ENCODE peak calls at places on chromosomes 3 and 15, in ten cellular contexts. One of them, this sample, is unnamed.

GRCh38 chr15:28989239-28989830 is 103.6 kb downstream of the APBA2 start:
- DNase-seq in CD4-positive, alpha-beta T cell: no peak
- DNase-seq in endothelial cell: peak
- DNase-seq in SK-N-SH: peak
- DNase-seq in uterus: no peak
- DNase-seq in ovary: no peak
- DNase-seq in hepatocyte: no peak
- DNase-seq in AG09309: no peak
- DNase-seq in transverse colon: no peak
- DNase-seq in AG04450: no peak
- DNase-seq in this sample: no peak

GRCh38 chr3:17162116-17162515 is 277.4 kb downstream of the PLCL2 start:
- DNase-seq in CD4-positive, alpha-beta T cell: no peak
- DNase-seq in endothelial cell: no peak
- DNase-seq in SK-N-SH: no peak
- DNase-seq in uterus: no peak
- DNase-seq in ovary: no peak
- DNase-seq in hepatocyte: no peak
- DNase-seq in AG09309: no peak
- DNase-seq in transverse colon: no peak
- DNase-seq in AG04450: no peak
- DNase-seq in this sample: no peak

GRCh38 chr3:105518806-105519418 is 152.2 kb downstream of the ALCAM start:
- DNase-seq in CD4-positive, alpha-beta T cell: no peak
- DNase-seq in endothelial cell: peak
- DNase-seq in SK-N-SH: peak
- DNase-seq in uterus: no peak
- DNase-seq in ovary: no peak
- DNase-seq in hepatocyte: peak
- DNase-seq in AG09309: peak
- DNase-seq in transverse colon: no peak
- DNase-seq in AG04450: peak
- DNase-seq in this sample: no peak

GRCh38 chr3:135801018-135801417 is 164.5 kb upstream of the PPP2R3A start:
- DNase-seq in CD4-positive, alpha-beta T cell: no peak
- DNase-seq in endothelial cell: no peak
- DNase-seq in SK-N-SH: no peak
- DNase-seq in uterus: no peak
- DNase-seq in ovary: no peak
- DNase-seq in hepatocyte: no peak
- DNase-seq in AG09309: no peak
- DNase-seq in transverse colon: peak
- DNase-seq in AG04450: no peak
- DNase-seq in this sample: no peak

GRCh38 chr3:4814302-4814903 is 164.8 kb upstream of the BHLHE40 start:
- DNase-seq in CD4-positive, alpha-beta T cell: no peak
- DNase-seq in endothelial cell: no peak
- DNase-seq in SK-N-SH: no peak
- DNase-seq in uterus: no peak
- DNase-seq in ovary: no peak
- DNase-seq in hepatocyte: no peak
- DNase-seq in AG09309: no peak
- DNase-seq in transverse colon: no peak
- DNase-seq in AG04450: no peak
- DNase-seq in this sample: no peak

GRCh38 chr3:169146112-169146665 is 517.3 kb downstream of the MECOM start:
- DNase-seq in CD4-positive, alpha-beta T cell: no peak
- DNase-seq in endothelial cell: peak
- DNase-seq in SK-N-SH: no peak
- DNase-seq in uterus: no peak
- DNase-seq in ovary: peak
- DNase-seq in hepatocyte: peak
- DNase-seq in AG09309: no peak
- DNase-seq in transverse colon: peak
- DNase-seq in AG04450: no peak
- DNase-seq in this sample: no peak

GRCh38 chr3:118907909-118908308 is 126.7 kb downstream of the IGSF11 start:
- DNase-seq in CD4-positive, alpha-beta T cell: no peak
- DNase-seq in endothelial cell: no peak
- DNase-seq in SK-N-SH: no peak
- DNase-seq in uterus: no peak
- DNase-seq in ovary: no peak
- DNase-seq in hepatocyte: no peak
- DNase-seq in AG09309: no peak
- DNase-seq in transverse colon: no peak
- DNase-seq in AG04450: no peak
- DNase-seq in this sample: no peak

GRCh38 chr15:33126559-33127290 is 67.8 kb downstream of the FMN1 start:
- DNase-seq in CD4-positive, alpha-beta T cell: peak
- DNase-seq in endothelial cell: peak
- DNase-seq in SK-N-SH: peak
- DNase-seq in uterus: peak
- DNase-seq in ovary: peak
- DNase-seq in hepatocyte: peak
- DNase-seq in AG09309: peak
- DNase-seq in transverse colon: peak
- DNase-seq in AG04450: peak
- DNase-seq in this sample: peak

GRCh38 chr15:40097968-40098476 is 10.7 kb downstream of the BMF start:
- DNase-seq in CD4-positive, alpha-beta T cell: no peak
- DNase-seq in endothelial cell: no peak
- DNase-seq in SK-N-SH: no peak
- DNase-seq in uterus: peak
- DNase-seq in ovary: no peak
- DNase-seq in hepatocyte: no peak
- DNase-seq in AG09309: no peak
- DNase-seq in transverse colon: peak
- DNase-seq in AG04450: no peak
- DNase-seq in this sample: no peak

GRCh38 chr3:64467255-64467944 is 220.4 kb downstream of the ADAMTS9 start:
- DNase-seq in CD4-positive, alpha-beta T cell: no peak
- DNase-seq in endothelial cell: no peak
- DNase-seq in SK-N-SH: no peak
- DNase-seq in uterus: no peak
- DNase-seq in ovary: no peak
- DNase-seq in hepatocyte: no peak
- DNase-seq in AG09309: no peak
- DNase-seq in transverse colon: no peak
- DNase-seq in AG04450: no peak
- DNase-seq in this sample: no peak

GRCh38 chr15:92693922-92694331 is 38.4 kb upstream of the FAM174B start:
- DNase-seq in CD4-positive, alpha-beta T cell: no peak
- DNase-seq in endothelial cell: peak
- DNase-seq in SK-N-SH: peak
- DNase-seq in uterus: no peak
- DNase-seq in ovary: no peak
- DNase-seq in hepatocyte: peak
- DNase-seq in AG09309: no peak
- DNase-seq in transverse colon: no peak
- DNase-seq in AG04450: no peak
- DNase-seq in this sample: no peak

GRCh38 chr3:124885466-124886167 is 1.5 kb downstream of the ITGB5 start:
- DNase-seq in CD4-positive, alpha-beta T cell: no peak
- DNase-seq in endothelial cell: no peak
- DNase-seq in SK-N-SH: peak
- DNase-seq in uterus: no peak
- DNase-seq in ovary: no peak
- DNase-seq in hepatocyte: no peak
- DNase-seq in AG09309: no peak
- DNase-seq in transverse colon: no peak
- DNase-seq in AG04450: no peak
- DNase-seq in this sample: no peak

GRCh38 chr3:184757010-184757651 is 45.3 kb upstream of the MAGEF1 start:
- DNase-seq in CD4-positive, alpha-beta T cell: no peak
- DNase-seq in endothelial cell: no peak
- DNase-seq in SK-N-SH: no peak
- DNase-seq in uterus: peak
- DNase-seq in ovary: peak
- DNase-seq in hepatocyte: peak
- DNase-seq in AG09309: peak
- DNase-seq in transverse colon: peak
- DNase-seq in AG04450: peak
- DNase-seq in this sample: no peak
- TF ChIP-seq CTCF in CD4-positive, alpha-beta T cell: no peak
- TF ChIP-seq CTCF in endothelial cell: no peak
- TF ChIP-seq CTCF in SK-N-SH: no peak
- TF ChIP-seq CTCF in uterus: no peak
- TF ChIP-seq CTCF in ovary: no peak
- TF ChIP-seq CTCF in hepatocyte: no peak
- TF ChIP-seq CTCF in AG09309: no peak
- TF ChIP-seq CTCF in transverse colon: no peak
- TF ChIP-seq CTCF in AG04450: no peak
- TF ChIP-seq CTCF in this sample: no peak

DNA sequence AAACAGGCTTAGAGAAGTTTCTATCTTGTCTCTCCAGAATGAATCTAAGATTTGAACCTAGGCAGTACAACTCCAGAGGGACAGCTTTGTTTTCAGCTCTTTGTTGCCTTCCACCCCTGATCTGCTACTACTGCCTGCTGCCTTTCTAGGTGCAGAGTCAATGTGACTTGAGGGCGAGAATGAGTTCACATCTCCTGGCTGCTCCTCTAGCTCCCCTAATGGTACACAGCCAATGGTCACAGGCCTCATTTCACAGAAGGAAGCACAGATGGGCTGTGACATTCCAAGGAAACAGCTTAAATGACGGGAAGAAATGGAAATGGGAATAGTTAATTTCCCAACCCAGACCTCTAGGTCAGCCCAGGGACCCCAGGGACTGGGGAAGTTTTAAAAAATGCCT is 32.4 kb downstream of the FAM43A start:
- DNase-seq in CD4-positive, alpha-beta T cell: no peak
- DNase-seq in endothelial cell: no peak
- DNase-seq in SK-N-SH: no peak
- DNase-seq in uterus: no peak
- DNase-seq in ovary: no peak
- DNase-seq in hepatocyte: no peak
- DNase-seq in AG09309: no peak
- DNase-seq in transverse colon: no peak
- DNase-seq in AG04450: no peak
- DNase-seq in this sample: no peak
- TF ChIP-seq CTCF in CD4-positive, alpha-beta T cell: no peak
- TF ChIP-seq CTCF in endothelial cell: no peak
- TF ChIP-seq CTCF in SK-N-SH: no peak
- TF ChIP-seq CTCF in uterus: no peak
- TF ChIP-seq CTCF in ovary: no peak
- TF ChIP-seq CTCF in hepatocyte: no peak
- TF ChIP-seq CTCF in AG09309: no peak
- TF ChIP-seq CTCF in transverse colon: no peak
- TF ChIP-seq CTCF in AG04450: no peak
- TF ChIP-seq CTCF in this sample: no peak

GRCh38 chr15:37978231-37978630 is 43.8 kb downstream of the TMCO5A start:
- DNase-seq in CD4-positive, alpha-beta T cell: no peak
- DNase-seq in endothelial cell: no peak
- DNase-seq in SK-N-SH: no peak
- DNase-seq in uterus: no peak
- DNase-seq in ovary: no peak
- DNase-seq in hepatocyte: no peak
- DNase-seq in AG09309: no peak
- DNase-seq in transverse colon: no peak
- DNase-seq in AG04450: no peak
- DNase-seq in this sample: no peak

GRCh38 chr15:37979597-37979996 is 45.2 kb downstream of the TMCO5A start:
- DNase-seq in CD4-positive, alpha-beta T cell: no peak
- DNase-seq in endothelial cell: no peak
- DNase-seq in SK-N-SH: peak
- DNase-seq in uterus: no peak
- DNase-seq in ovary: peak
- DNase-seq in hepatocyte: no peak
- DNase-seq in AG09309: no peak
- DNase-seq in transverse colon: no peak
- DNase-seq in AG04450: no peak
- DNase-seq in this sample: no peak

GRCh38 chr15:37980010-37980409 is 45.6 kb downstream of the TMCO5A start:
- DNase-seq in CD4-positive, alpha-beta T cell: no peak
- DNase-seq in endothelial cell: no peak
- DNase-seq in SK-N-SH: no peak
- DNase-seq in uterus: no peak
- DNase-seq in ovary: peak
- DNase-seq in hepatocyte: no peak
- DNase-seq in AG09309: no peak
- DNase-seq in transverse colon: no peak
- DNase-seq in AG04450: no peak
- DNase-seq in this sample: no peak

GRCh38 chr15:37984368-37984767 is 49.9 kb downstream of the TMCO5A start:
- DNase-seq in CD4-positive, alpha-beta T cell: no peak
- DNase-seq in endothelial cell: no peak
- DNase-seq in SK-N-SH: no peak
- DNase-seq in uterus: no peak
- DNase-seq in ovary: no peak
- DNase-seq in hepatocyte: no peak
- DNase-seq in AG09309: no peak
- DNase-seq in transverse colon: no peak
- DNase-seq in AG04450: no peak
- DNase-seq in this sample: no peak

DNA sequence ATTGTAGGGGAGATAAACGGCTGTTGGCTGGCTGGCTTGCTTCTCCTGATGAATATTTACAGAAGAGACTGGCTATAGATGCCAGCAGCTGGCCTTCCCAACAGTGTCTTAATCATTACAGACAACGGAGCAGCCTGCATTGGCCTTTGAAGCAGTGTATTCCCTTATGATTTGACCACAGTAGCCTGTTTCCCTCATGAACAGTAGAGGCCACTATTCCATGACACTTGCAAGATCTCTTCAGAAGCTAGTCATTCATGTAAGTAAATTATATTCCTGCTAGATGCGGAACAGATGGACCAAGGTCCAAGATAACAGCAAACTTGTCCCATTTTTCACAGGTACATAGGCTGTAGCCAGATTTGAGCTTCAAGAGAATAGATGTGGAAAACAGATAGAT is 47.3 kb downstream of the TMCO5A start:
- DNase-seq in CD4-positive, alpha-beta T cell: no peak
- DNase-seq in endothelial cell: no peak
- DNase-seq in SK-N-SH: peak
- DNase-seq in uterus: no peak
- DNase-seq in ovary: peak
- DNase-seq in hepatocyte: peak
- DNase-seq in AG09309: peak
- DNase-seq in transverse colon: no peak
- DNase-seq in AG04450: no peak
- DNase-seq in this sample: no peak
- TF ChIP-seq CTCF in CD4-positive, alpha-beta T cell: no peak
- TF ChIP-seq CTCF in endothelial cell: no peak
- TF ChIP-seq CTCF in SK-N-SH: peak
- TF ChIP-seq CTCF in uterus: no peak
- TF ChIP-seq CTCF in ovary: no peak
- TF ChIP-seq CTCF in hepatocyte: peak
- TF ChIP-seq CTCF in AG09309: peak
- TF ChIP-seq CTCF in transverse colon: no peak
- TF ChIP-seq CTCF in AG04450: peak
- TF ChIP-seq CTCF in this sample: peak

DNA sequence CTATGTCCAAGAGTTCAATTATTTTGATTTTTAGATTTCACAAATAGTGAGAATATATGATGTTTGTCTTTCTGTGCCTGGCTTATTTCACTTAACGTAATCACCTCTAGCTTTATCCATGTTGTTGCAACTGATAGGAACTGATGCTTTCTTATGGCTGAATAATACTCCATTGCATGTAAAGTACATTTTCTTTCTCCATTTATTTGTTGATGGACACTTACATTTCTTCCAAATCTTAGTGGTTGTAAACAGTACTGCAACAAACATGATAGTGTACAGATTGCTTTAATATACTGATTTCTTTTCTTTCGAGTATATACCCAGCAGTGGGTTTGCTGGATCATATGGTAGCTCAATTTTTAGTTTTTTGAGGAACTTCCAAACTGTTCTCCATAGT is 600.6 kb upstream of the SEMA6D start:
- DNase-seq in CD4-positive, alpha-beta T cell: no peak
- DNase-seq in endothelial cell: no peak
- DNase-seq in SK-N-SH: no peak
- DNase-seq in uterus: no peak
- DNase-seq in ovary: no peak
- DNase-seq in hepatocyte: no peak
- DNase-seq in AG09309: no peak
- DNase-seq in transverse colon: no peak
- DNase-seq in AG04450: no peak
- DNase-seq in this sample: no peak
- TF ChIP-seq CTCF in CD4-positive, alpha-beta T cell: no peak
- TF ChIP-seq CTCF in endothelial cell: peak
- TF ChIP-seq CTCF in SK-N-SH: no peak
- TF ChIP-seq CTCF in uterus: no peak
- TF ChIP-seq CTCF in ovary: no peak
- TF ChIP-seq CTCF in hepatocyte: no peak
- TF ChIP-seq CTCF in AG09309: no peak
- TF ChIP-seq CTCF in transverse colon: no peak
- TF ChIP-seq CTCF in AG04450: no peak
- TF ChIP-seq CTCF in this sample: no peak